ENCODE peak calls at places on chromosomes 2 and 18, in eight cellular contexts. P, W, J, O, B, T, S and G are unnamed samples.

GRCh38 chr18:13252696-13253410 is 34.3 kb downstream of the LDLRAD4 start:
- DNase-seq in T (no peak), P (no peak), B (no peak), J (no peak), W (no peak), S (no peak), O (no peak), G (no peak)

GRCh38 chr2:236998250-236998649 is 87.4 kb upstream of the COPS8 start:
- DNase-seq in B (no peak), J (no peak), O (no peak), P (no peak), T (peak; percentile 9), W (no peak), S (peak; percentile 50), G (no peak)

GRCh38 chr2:45132551-45132950 is 123.3 kb upstream of the SIX2 start:
- DNase-seq in B (no peak), P (no peak), T (no peak), J (no peak), O (no peak), W (no peak), S (no peak), G (peak; percentile 33)

GRCh38 chr2:56576001-56576400 is 392.2 kb downstream of the CCDC85A start:
- DNase-seq in T (no peak), W (no peak), S (no peak), P (no peak), O (no peak), J (no peak), B (no peak), G (no peak)

GRCh38 chr2:33620-34019 is 12.7 kb downstream of the FAM110C start:
- DNase-seq in S (no peak), P (peak; percentile 40), T (no peak), B (no peak), W (peak; percentile 92), O (no peak), J (peak; percentile 45), G (no peak)

GRCh38 chr2:68188831-68189230 is 31.1 kb downstream of the PNO1 start:
- DNase-seq in T (no peak), O (no peak), B (no peak), W (no peak), S (no peak), P (no peak), J (peak; percentile 17), G (no peak)

GRCh38 chr2:111246620-111247061 is 125.9 kb downstream of the BCL2L11 start:
- DNase-seq in J (no peak), S (no peak), P (peak; percentile 67), T (peak; percentile 21), B (no peak), W (no peak), O (no peak), G (no peak)

GRCh38 chr2:239302808-239303557 is 97.8 kb downstream of the HDAC4 start:
- DNase-seq in B (no peak), O (no peak), P (no peak), J (no peak), T (no peak), S (no peak), W (no peak), G (no peak)

GRCh38 chr2:196961889-196962288 is 35.4 kb upstream of the PGAP1 start:
- DNase-seq in O (no peak), T (no peak), S (no peak), W (no peak), B (no peak), P (no peak), J (peak; percentile 52), G (no peak)

GRCh38 chr18:45528712-45529336 is 86.5 kb upstream of the SLC14A2 start:
- DNase-seq in J (no peak), T (no peak), B (no peak), W (no peak), P (no peak), S (no peak), O (no peak), G (no peak)

GRCh38 chr2:173997269-173997668 is 32.1 kb upstream of the SP3 start:
- DNase-seq in B (no peak), J (peak; percentile 74), S (no peak), O (no peak), P (no peak), W (no peak), T (peak; percentile 45), G (peak; percentile 79)

GRCh38 chr2:195899226-195899625 is 169.4 kb downstream of the DNAH7 start:
- DNase-seq in W (no peak), O (no peak), J (no peak), S (peak; percentile 61), T (peak; percentile 4), B (no peak), P (no peak), G (no peak)

GRCh38 chr18:477565-477964 is 22.9 kb downstream of the COLEC12 start:
- DNase-seq in J (peak; percentile 64), P (peak; percentile 27), W (no peak), O (peak; percentile 63), B (no peak), S (no peak), T (no peak), G (peak; percentile 45)

GRCh38 chr18:474416-474815 is 26.1 kb downstream of the COLEC12 start:
- DNase-seq in S (peak; percentile 57), T (no peak), P (no peak), B (no peak), W (no peak), J (no peak), O (peak; percentile 19), G (no peak)

GRCh38 chr18:473687-474265 is 26.7 kb downstream of the COLEC12 start:
- DNase-seq in O (no peak), B (no peak), T (no peak), W (no peak), P (no peak), S (no peak), J (no peak), G (no peak)

GRCh38 chr18:476368-476767 is 24.1 kb downstream of the COLEC12 start:
- DNase-seq in W (no peak), O (peak; percentile 41), S (no peak), P (no peak), B (no peak), T (no peak), J (no peak), G (no peak)

DNA sequence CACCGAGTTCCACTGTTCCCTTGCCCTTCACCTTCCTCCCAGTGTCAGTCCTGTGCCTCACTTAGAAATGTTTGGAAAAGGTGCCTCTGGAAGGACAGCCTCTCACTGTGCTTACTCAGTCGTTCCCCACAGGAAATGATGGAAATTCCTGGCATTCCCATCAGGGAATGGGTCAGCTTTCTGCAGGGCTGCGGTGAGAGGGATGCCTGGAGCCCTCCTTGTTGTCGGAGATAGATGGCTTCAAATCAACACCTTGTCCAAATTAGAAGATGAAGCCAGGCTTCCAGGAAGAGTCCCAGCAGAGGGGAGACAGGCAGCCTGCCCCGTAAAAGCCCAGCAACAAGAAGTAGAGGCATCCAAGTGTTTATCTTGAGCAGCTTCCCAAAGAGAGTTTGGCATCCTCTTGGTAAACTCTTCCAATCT is 25.3 kb downstream of the COLEC12 start:
- DNase-seq in W (no peak), P (peak; percentile 49), O (peak; percentile 86), B (no peak), J (no peak), S (peak; percentile 93), T (peak; percentile 78), G (no peak)
- H2AFZ ChIP-seq in W (no peak overlapping the region), P (no peak overlapping the region), O (no peak overlapping the region), B (peak overlapping the region; percentile 1), J (no peak overlapping the region), S (no peak overlapping the region), T (peak overlapping the region; percentile 84), G (no peak overlapping the region)

GRCh38 chr2:60555066-60555793 is 1.8 kb upstream of the BCL11A start:
- DNase-seq in J (peak; percentile 92), W (peak; percentile 67), B (peak; percentile 85), T (peak; percentile 70), S (peak; percentile 51), P (peak; percentile 52), O (peak; percentile 74), G (peak; percentile 89)
- H3K27ac ChIP-seq in J (peak overlapping the region; percentile 65), W (no peak overlapping the region), B (no peak overlapping the region), T (no peak overlapping the region), S (no peak overlapping the region), P (no peak overlapping the region), O (peak overlapping the region; percentile 86), G (peak overlapping the region; percentile 90)

GRCh38 chr2:190646780-190647626 is 1.9 kb upstream of the NAB1 start:
- DNase-seq in T (no peak), W (peak; percentile 46), J (no peak), B (no peak), S (peak; percentile 54), P (no peak), O (no peak), G (no peak)
- H2AFZ ChIP-seq in T (no peak overlapping the region), W (peak overlapping the region; percentile 46), J (no peak overlapping the region), B (no peak overlapping the region), S (no peak overlapping the region), P (no peak overlapping the region), O (no peak overlapping the region), G (no peak overlapping the region)

GRCh38 chr2:201220102-201220570 is 37.2 kb downstream of the CASP10 start:
- DNase-seq in B (peak; percentile 42), J (peak; percentile 66), P (no peak), W (no peak), S (no peak), T (no peak), O (peak; percentile 56), G (peak; percentile 15)

GRCh38 chr2:201228271-201228911 is 31.9 kb upstream of the CASP8 start:
- DNase-seq in O (no peak), T (no peak), P (no peak), W (no peak), B (no peak), S (no peak), J (no peak), G (no peak)

GRCh38 chr2:201218780-201219179 is 35.8 kb downstream of the CASP10 start:
- DNase-seq in B (no peak), P (no peak), J (no peak), S (no peak), W (peak; percentile 46), O (no peak), T (peak; percentile 41), G (no peak)

GRCh38 chr2:201219328-201220096 is 36.6 kb downstream of the CASP10 start:
- DNase-seq in O (no peak), J (no peak), T (no peak), B (no peak), S (no peak), W (no peak), P (no peak), G (no peak)

DNA sequence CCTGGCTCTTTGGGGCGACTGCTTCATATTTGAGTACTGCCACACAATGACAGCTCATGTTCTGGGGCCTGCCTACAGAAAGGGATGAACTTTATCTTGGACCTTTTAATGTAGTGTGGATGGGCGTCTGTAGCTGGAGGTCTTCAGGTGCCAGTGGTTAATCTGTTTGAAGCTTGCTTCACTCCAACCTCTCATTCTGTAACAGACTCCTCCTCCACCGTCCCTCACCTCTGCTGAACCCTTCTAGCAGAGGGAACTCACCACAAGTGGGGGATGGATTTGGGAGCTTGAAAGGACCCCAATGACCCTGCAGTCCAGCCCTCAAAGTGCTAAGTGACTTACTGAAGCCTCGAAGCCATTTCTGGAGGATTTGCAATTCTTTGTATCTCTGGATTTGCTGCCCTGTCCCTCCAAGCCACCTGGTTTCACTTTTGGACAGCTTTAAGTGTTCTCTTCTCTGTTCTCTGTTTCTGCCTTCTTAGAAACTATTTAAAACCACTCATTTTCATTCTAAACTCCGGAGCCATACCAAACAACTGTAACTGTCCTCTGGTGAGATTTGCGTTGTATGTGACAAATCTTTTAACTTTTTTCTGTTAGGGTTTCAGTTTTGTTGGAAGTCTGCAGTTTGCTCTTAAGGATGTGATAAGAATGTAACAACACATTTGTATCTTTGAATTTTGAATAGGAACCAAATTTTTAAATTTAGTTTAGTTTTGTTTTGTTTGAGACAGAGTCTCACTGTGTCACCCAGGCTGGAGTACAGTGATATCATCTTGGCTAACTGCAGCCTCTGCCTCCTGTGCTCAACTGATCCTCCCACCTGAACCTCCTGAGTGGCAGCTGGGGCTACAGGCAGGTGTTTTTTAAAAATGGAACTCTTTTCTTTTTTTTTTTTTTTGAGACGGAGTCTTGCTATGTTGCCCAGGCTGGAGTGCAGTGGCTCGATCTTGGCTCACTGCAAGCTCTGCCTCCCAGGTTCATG is 37.0 kb upstream of the CASP8 start:
- DNase-seq in P (no peak), B (no peak), J (peak; percentile 77), T (no peak), W (no peak), S (no peak), O (no peak), G (no peak)
- H3K27ac ChIP-seq in P (peak overlapping the region; percentile 17), B (no peak overlapping the region), J (peak overlapping the region; percentile 93), T (no peak overlapping the region), W (no peak overlapping the region), S (no peak overlapping the region), O (no peak overlapping the region), G (no peak overlapping the region)